ENCODE peak calls at places on chromosomes 3 and 15, in eight cellular contexts. X, A, E, H, L, J, S and Y are unnamed samples.

GRCh38 chr3:46705022-46705530 is 3.9 kb downstream of the TMIE start:
- DNase-seq in X (peak; percentile 86), A (peak; percentile 71), E (peak; percentile 55), H (peak; percentile 63), L (peak; percentile 26), J (peak; percentile 85), S (no peak), Y (peak; percentile 81)

GRCh38 chr3:25502233-25502632 is 74.2 kb downstream of the RARB start:
- DNase-seq in X (no peak), A (no peak), E (no peak), H (no peak), L (no peak), J (no peak), S (no peak), Y (no peak)

GRCh38 chr3:116316781-116317180 is 128.5 kb downstream of the LSAMP start:
- DNase-seq in X (no peak), A (no peak), E (no peak), H (no peak), L (no peak), J (no peak), S (no peak), Y (no peak)

GRCh38 chr3:55332191-55332590 is 154.9 kb downstream of the WNT5A start:
- DNase-seq in X (no peak), A (no peak), E (no peak), H (no peak), L (no peak), J (no peak), S (no peak), Y (no peak)

GRCh38 chr3:27544372-27544865 is 60.2 kb upstream of the SLC4A7 start:
- DNase-seq in X (no peak), A (no peak), E (no peak), H (no peak), L (no peak), J (no peak), S (no peak), Y (no peak)

GRCh38 chr3:46703013-46703520 is 1.9 kb downstream of the TMIE start:
- DNase-seq in X (no peak), A (no peak), E (no peak), H (no peak), L (no peak), J (peak; percentile 31), S (no peak), Y (no peak)

GRCh38 chr3:128683957-128684356 is 33.3 kb upstream of the RPN1 start:
- DNase-seq in X (no peak), A (no peak), E (no peak), H (no peak), L (no peak), J (no peak), S (no peak), Y (no peak)

GRCh38 chr3:49628249-49628648 is 45.9 kb upstream of the APEH start:
- DNase-seq in X (no peak), A (no peak), E (no peak), H (no peak), L (no peak), J (no peak), S (no peak), Y (no peak)

GRCh38 chr15:68614621-68615035 is 35.8 kb downstream of the CORO2B start:
- DNase-seq in X (no peak), A (peak; percentile 55), E (no peak), H (no peak), L (no peak), J (no peak), S (no peak), Y (no peak)

GRCh38 chr15:84981711-84982300 is at the start of gene PDE8A:
- DNase-seq in X (peak; percentile 67), A (peak; percentile 29), E (peak; percentile 21), H (no peak), L (no peak), J (peak; percentile 92), S (no peak), Y (peak; percentile 16)

GRCh38 chr3:68256635-68257034 is 602.2 kb upstream of the SUCLG2 start:
- DNase-seq in X (no peak), A (no peak), E (no peak), H (no peak), L (no peak), J (no peak), S (no peak), Y (no peak)

GRCh38 chr3:126419886-126420786 is 25.4 kb downstream of the CFAP100 start:
- DNase-seq in X (no peak), A (no peak), E (no peak), H (peak; percentile 35), L (no peak), J (no peak), S (no peak), Y (no peak)

GRCh38 chr15:44130778-44131177 is 64.3 kb downstream of the FRMD5 start:
- DNase-seq in X (no peak), A (no peak), E (peak; percentile 12), H (no peak), L (no peak), J (no peak), S (no peak), Y (no peak)

GRCh38 chr3:37150621-37151020 is 23.8 kb downstream of the LRRFIP2 start:
- DNase-seq in X (no peak), A (no peak), E (no peak), H (no peak), L (no peak), J (no peak), S (no peak), Y (no peak)

GRCh38 chr3:161890147-161890625 is 393.6 kb downstream of the OTOL1 start:
- DNase-seq in X (no peak), A (no peak), E (no peak), H (no peak), L (peak; percentile 91), J (peak; percentile 67), S (no peak), Y (peak; percentile 53)

GRCh38 chr3:117019082-117019713 is 309.6 kb downstream of the TUSC7 start:
- DNase-seq in X (peak; percentile 71), A (peak; percentile 35), E (peak; percentile 54), H (peak; percentile 10), L (peak; percentile 36), J (no peak), S (no peak), Y (peak; percentile 40)

GRCh38 chr15:71801935-71802655 is 8.3 kb upstream of the NR2E3 start:
- DNase-seq in X (no peak), A (no peak), E (no peak), H (no peak), L (no peak), J (no peak), S (no peak), Y (no peak)

DNA sequence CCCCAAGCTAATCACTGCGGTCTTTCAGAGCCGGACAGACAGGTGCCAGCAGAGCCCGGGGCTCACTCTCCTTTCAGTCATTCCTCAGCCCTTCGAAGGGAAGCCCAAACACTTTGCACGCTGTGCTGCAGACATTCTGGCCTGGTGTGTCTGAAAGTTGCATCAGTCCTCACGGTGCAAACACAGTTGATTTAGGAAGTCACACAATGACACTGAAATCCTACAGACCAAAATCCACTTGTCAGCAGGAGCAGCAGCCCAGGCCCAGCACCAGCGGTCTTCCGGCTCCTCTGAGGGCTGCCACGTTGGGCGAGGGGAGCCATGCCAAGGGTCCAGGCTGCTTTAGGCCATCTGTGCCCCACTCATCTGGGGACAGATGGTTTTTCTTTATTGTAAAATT is 61.6 kb downstream of the RGMA start:
- DNase-seq in X (peak; percentile 67), A (no peak), E (no peak), H (no peak), L (no peak), J (no peak), S (no peak), Y (no peak)
- H3K27ac ChIP-seq in X (peak overlapping the region; percentile 88), A (peak overlapping the region; percentile 78), E (no peak overlapping the region), H (no peak overlapping the region), L (peak overlapping the region; percentile 11), J (peak overlapping the region; percentile 93), S (peak overlapping the region; percentile 91), Y (peak overlapping the region; percentile 54)

GRCh38 chr15:76996526-76997401 is 1.8 kb downstream of the PSTPIP1 start:
- DNase-seq in X (peak; percentile 75), A (peak; percentile 49), E (no peak), H (no peak), L (no peak), J (peak; percentile 85), S (no peak), Y (peak; percentile 7)

GRCh38 chr15:76994971-76995945 is at the start of gene PSTPIP1:
- DNase-seq in X (peak; percentile 79), A (peak; percentile 49), E (no peak), H (no peak), L (no peak), J (peak; percentile 92), S (no peak), Y (no peak)

GRCh38 chr15:76994001-76994400 is 925 bp upstream of the PSTPIP1 start:
- DNase-seq in X (peak; percentile 69), A (peak; percentile 46), E (no peak), H (no peak), L (no peak), J (peak; percentile 95), S (no peak), Y (no peak)

GRCh38 chr15:76994496-76994895 is 430 bp upstream of the PSTPIP1 start:
- DNase-seq in X (no peak), A (no peak), E (no peak), H (no peak), L (no peak), J (no peak), S (no peak), Y (no peak)

DNA sequence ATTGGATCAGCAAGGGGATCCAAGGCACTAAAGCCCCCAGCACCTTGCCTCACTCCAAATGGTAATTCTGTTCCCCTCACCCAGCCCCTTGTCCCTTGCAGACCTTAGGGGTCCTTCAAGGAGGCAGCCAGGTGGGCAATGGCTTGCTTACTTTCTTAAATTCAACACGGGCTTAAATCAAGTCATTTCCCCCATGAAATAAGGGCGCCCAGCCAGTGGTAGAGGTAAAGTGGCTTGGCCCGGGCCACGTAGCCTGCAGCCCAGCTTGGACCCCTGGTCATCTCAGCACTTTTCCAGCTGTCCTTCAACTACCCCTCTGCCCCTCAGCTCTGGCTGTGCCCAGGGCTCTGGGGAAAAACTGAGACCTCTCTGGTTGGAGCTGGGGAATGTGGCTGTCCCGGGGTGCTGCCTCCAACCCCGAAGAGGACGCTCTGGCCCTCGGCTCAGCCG is 1.2 kb downstream of the PSTPIP1 start:
- DNase-seq in X (no peak), A (no peak), E (no peak), H (no peak), L (no peak), J (no peak), S (no peak), Y (no peak)
- H3K27ac ChIP-seq in X (peak overlapping the region; percentile 69), A (peak overlapping the region; percentile 25), E (no peak overlapping the region), H (no peak overlapping the region), L (no peak overlapping the region), J (peak overlapping the region; percentile 94), S (peak overlapping the region; percentile 70), Y (no peak overlapping the region)

GRCh38 chr15:66936864-66937245 is 128.5 kb upstream of the SMAD3 start:
- DNase-seq in X (no peak), A (no peak), E (no peak), H (no peak), L (no peak), J (no peak), S (no peak), Y (no peak)
- H3K27ac ChIP-seq in X (peak overlapping the region; percentile 17), A (peak overlapping the region; percentile 67), E (no peak overlapping the region), H (no peak overlapping the region), L (peak overlapping the region; percentile 70), J (peak overlapping the region; percentile 41), S (peak overlapping the region; percentile 68), Y (peak overlapping the region; percentile 38)

DNA sequence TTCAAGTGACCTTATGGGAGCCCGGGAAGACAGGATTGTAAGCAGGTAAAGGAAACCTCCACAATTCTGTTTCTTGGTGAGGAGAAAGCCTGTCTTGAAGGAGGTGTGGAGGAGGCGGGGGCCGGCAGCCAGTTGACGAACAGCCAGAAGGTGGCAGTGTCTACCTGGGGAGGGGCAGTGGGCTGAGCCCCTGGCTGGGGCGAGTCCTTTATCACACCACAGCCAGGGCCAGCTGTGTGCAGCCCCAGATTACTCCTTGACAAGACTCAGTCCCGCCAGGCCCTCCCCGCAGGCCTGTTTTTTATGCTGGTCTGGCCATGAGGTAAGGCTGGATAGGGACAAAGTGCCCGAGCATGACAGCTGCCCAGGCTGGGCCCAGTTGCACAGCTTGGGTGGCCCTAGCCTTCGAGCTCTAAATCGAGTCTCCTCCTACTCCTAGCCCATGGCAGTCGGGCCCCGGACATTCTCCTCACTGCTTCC is 40.9 kb upstream of the IDH2 start:
- DNase-seq in X (no peak), A (peak; percentile 50), E (peak; percentile 70), H (no peak), L (no peak), J (peak; percentile 93), S (no peak), Y (no peak)
- H3K27ac ChIP-seq in X (no peak overlapping the region), A (peak overlapping the region; percentile 34), E (no peak overlapping the region), H (no peak overlapping the region), L (no peak overlapping the region), J (no peak overlapping the region), S (no peak overlapping the region), Y (no peak overlapping the region)